ENCODE peak calls at places on chromosomes 11 and 22, in nine cellular contexts. One of them, this sample, is unnamed. For H3K36me3, the result is how much of the 10 kb centered on the place peaks cover.

GRCh38 chr22:18028817-18029527 is 4.6 kb upstream of the MICAL3 start:
- DNase-seq in fibroblast of lung: no peak
- DNase-seq in cardiac muscle cell: no peak
- DNase-seq in OCI-LY7: peak
- DNase-seq in GM23248: no peak
- DNase-seq in adrenal gland: no peak
- DNase-seq in thoracic aorta: no peak
- DNase-seq in heart left ventricle: no peak
- DNase-seq in kidney: no peak
- DNase-seq in this sample: no peak

GRCh38 chr11:124877631-124878496 is 12.6 kb downstream of the ROBO3 start:
- DNase-seq in GM23248: no peak
- DNase-seq in thoracic aorta: no peak
- DNase-seq in OCI-LY7: no peak
- DNase-seq in cardiac muscle cell: no peak
- DNase-seq in kidney: no peak
- DNase-seq in heart left ventricle: no peak
- DNase-seq in adrenal gland: peak
- DNase-seq in fibroblast of lung: no peak
- DNase-seq in this sample: no peak

GRCh38 chr11:2804701-2805387 is 80.7 kb downstream of the CDKN1C start:
- DNase-seq in fibroblast of lung: no peak
- DNase-seq in heart left ventricle: peak
- DNase-seq in GM23248: no peak
- DNase-seq in kidney: peak
- DNase-seq in OCI-LY7: no peak
- DNase-seq in thoracic aorta: no peak
- DNase-seq in adrenal gland: peak
- DNase-seq in cardiac muscle cell: no peak
- DNase-seq in this sample: no peak

GRCh38 chr22:21948824-21949568 is 3.7 kb downstream of the PPM1F start:
- DNase-seq in OCI-LY7: no peak
- DNase-seq in heart left ventricle: no peak
- DNase-seq in GM23248: no peak
- DNase-seq in kidney: no peak
- DNase-seq in cardiac muscle cell: no peak
- DNase-seq in thoracic aorta: no peak
- DNase-seq in fibroblast of lung: no peak
- DNase-seq in adrenal gland: no peak
- DNase-seq in this sample: no peak

GRCh38 chr11:32358729-32359128 is 76.6 kb downstream of the WT1 start:
- DNase-seq in fibroblast of lung: no peak
- DNase-seq in thoracic aorta: no peak
- DNase-seq in cardiac muscle cell: peak
- DNase-seq in OCI-LY7: no peak
- DNase-seq in kidney: no peak
- DNase-seq in adrenal gland: no peak
- DNase-seq in heart left ventricle: no peak
- DNase-seq in GM23248: no peak
- DNase-seq in this sample: peak

GRCh38 chr11:1049911-1050580 is 13.5 kb upstream of the MUC6 start:
- DNase-seq in heart left ventricle: peak
- DNase-seq in fibroblast of lung: no peak
- DNase-seq in thoracic aorta: no peak
- DNase-seq in cardiac muscle cell: no peak
- DNase-seq in GM23248: no peak
- DNase-seq in adrenal gland: no peak
- DNase-seq in kidney: peak
- DNase-seq in OCI-LY7: no peak
- DNase-seq in this sample: no peak

GRCh38 chr11:3723014-3723708 is 52.0 kb upstream of the CHRNA10 start:
- DNase-seq in kidney: no peak
- DNase-seq in fibroblast of lung: peak
- DNase-seq in OCI-LY7: no peak
- DNase-seq in GM23248: peak
- DNase-seq in heart left ventricle: no peak
- DNase-seq in cardiac muscle cell: peak
- DNase-seq in adrenal gland: no peak
- DNase-seq in thoracic aorta: no peak
- DNase-seq in this sample: peak

GRCh38 chr11:30326114-30326783 is 3.3 kb downstream of the ARL14EP start:
- DNase-seq in adrenal gland: no peak
- DNase-seq in fibroblast of lung: no peak
- DNase-seq in OCI-LY7: no peak
- DNase-seq in cardiac muscle cell: no peak
- DNase-seq in heart left ventricle: no peak
- DNase-seq in GM23248: peak
- DNase-seq in kidney: no peak
- DNase-seq in thoracic aorta: no peak
- DNase-seq in this sample: no peak

GRCh38 chr11:68016904-68017817 is 7.0 kb downstream of the ALDH3B1 start:
- DNase-seq in kidney: no peak
- DNase-seq in fibroblast of lung: peak
- DNase-seq in heart left ventricle: no peak
- DNase-seq in adrenal gland: no peak
- DNase-seq in OCI-LY7: no peak
- DNase-seq in cardiac muscle cell: no peak
- DNase-seq in GM23248: no peak
- DNase-seq in thoracic aorta: no peak
- DNase-seq in this sample: no peak

GRCh38 chr22:47369431-47370015 is 607.1 kb downstream of the TBC1D22A start:
- DNase-seq in cardiac muscle cell: no peak
- DNase-seq in thoracic aorta: no peak
- DNase-seq in adrenal gland: peak
- DNase-seq in kidney: no peak
- DNase-seq in fibroblast of lung: no peak
- DNase-seq in OCI-LY7: no peak
- DNase-seq in GM23248: no peak
- DNase-seq in heart left ventricle: no peak
- DNase-seq in this sample: no peak

GRCh38 chr11:95487391-95487790 is 256.4 kb upstream of the SESN3 start:
- DNase-seq in heart left ventricle: no peak
- DNase-seq in GM23248: peak
- DNase-seq in thoracic aorta: no peak
- DNase-seq in adrenal gland: no peak
- DNase-seq in kidney: no peak
- DNase-seq in cardiac muscle cell: no peak
- DNase-seq in fibroblast of lung: no peak
- DNase-seq in OCI-LY7: no peak
- DNase-seq in this sample: no peak

GRCh38 chr22:27443315-27443714 is 358.2 kb downstream of the MN1 start:
- DNase-seq in thoracic aorta: no peak
- DNase-seq in GM23248: no peak
- DNase-seq in cardiac muscle cell: no peak
- DNase-seq in OCI-LY7: no peak
- DNase-seq in kidney: no peak
- DNase-seq in fibroblast of lung: no peak
- DNase-seq in heart left ventricle: no peak
- DNase-seq in adrenal gland: no peak
- DNase-seq in this sample: no peak

GRCh38 chr22:49393526-49393925 is 434.1 kb downstream of the BRD1 start:
- DNase-seq in OCI-LY7: no peak
- DNase-seq in cardiac muscle cell: no peak
- DNase-seq in GM23248: no peak
- DNase-seq in kidney: no peak
- DNase-seq in heart left ventricle: no peak
- DNase-seq in adrenal gland: peak
- DNase-seq in fibroblast of lung: no peak
- DNase-seq in thoracic aorta: no peak
- DNase-seq in this sample: no peak

GRCh38 chr11:64593156-64594105 is 2.4 kb downstream of the SLC22A12 start:
- DNase-seq in cardiac muscle cell: no peak
- DNase-seq in adrenal gland: no peak
- DNase-seq in fibroblast of lung: no peak
- DNase-seq in heart left ventricle: peak
- DNase-seq in OCI-LY7: no peak
- DNase-seq in kidney: peak
- DNase-seq in thoracic aorta: no peak
- DNase-seq in GM23248: no peak
- DNase-seq in this sample: no peak

DNA sequence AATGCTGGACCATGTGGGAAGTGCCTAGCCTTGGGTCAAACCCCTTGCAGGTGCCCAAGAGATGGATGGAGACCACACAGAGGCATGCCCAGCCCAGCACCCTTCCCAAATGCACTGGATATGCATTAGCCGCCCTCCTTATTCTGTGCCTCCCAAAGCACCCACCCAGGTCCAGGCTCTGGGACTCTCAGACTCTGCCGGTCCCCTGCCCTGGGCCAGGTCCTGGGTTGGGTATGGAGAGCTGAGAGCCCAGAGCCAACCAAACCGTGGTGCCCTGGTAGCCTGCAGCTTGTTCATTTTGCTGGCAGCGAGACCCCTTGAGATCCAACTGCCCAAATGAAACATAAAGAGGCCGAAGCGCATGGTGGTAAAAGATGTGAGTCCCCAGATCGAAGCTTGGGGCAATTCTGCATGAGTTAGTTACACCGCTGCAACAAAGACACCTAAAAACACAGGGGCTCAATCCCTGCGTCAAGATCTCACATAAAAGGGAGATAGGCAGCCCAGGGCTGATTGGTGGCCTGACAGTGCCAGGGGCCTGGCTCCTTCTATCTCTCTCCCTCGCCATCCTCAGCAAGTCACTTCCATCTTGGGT is 61.5 kb downstream of the MYEOV start:
- DNase-seq in OCI-LY7: no peak
- DNase-seq in GM23248: no peak
- DNase-seq in heart left ventricle: no peak
- DNase-seq in kidney: no peak
- DNase-seq in fibroblast of lung: no peak
- DNase-seq in adrenal gland: peak
- DNase-seq in thoracic aorta: no peak
- DNase-seq in cardiac muscle cell: no peak
- DNase-seq in this sample: no peak
- H3K27ac ChIP-seq in OCI-LY7: no peak
- H3K27ac ChIP-seq in GM23248: no peak
- H3K27ac ChIP-seq in heart left ventricle: no peak
- H3K27ac ChIP-seq in kidney: no peak
- H3K27ac ChIP-seq in fibroblast of lung: no peak
- H3K27ac ChIP-seq in adrenal gland: no peak
- H3K27ac ChIP-seq in thoracic aorta: no peak
- H3K27ac ChIP-seq in cardiac muscle cell: no peak
- H3K27ac ChIP-seq in this sample: peak

GRCh38 chr11:61846351-61846750 is 18.3 kb downstream of the FADS2 start:
- DNase-seq in OCI-LY7: no peak
- DNase-seq in heart left ventricle: no peak
- DNase-seq in kidney: peak
- DNase-seq in adrenal gland: no peak
- DNase-seq in GM23248: no peak
- DNase-seq in cardiac muscle cell: no peak
- DNase-seq in fibroblast of lung: no peak
- DNase-seq in thoracic aorta: no peak
- DNase-seq in this sample: no peak
- H3K36me3 ChIP-seq in OCI-LY7: under half
- H3K36me3 ChIP-seq in heart left ventricle: under half
- H3K36me3 ChIP-seq in kidney: under half
- H3K36me3 ChIP-seq in adrenal gland: half or more
- H3K36me3 ChIP-seq in GM23248: under half
- H3K36me3 ChIP-seq in cardiac muscle cell: half or more
- H3K36me3 ChIP-seq in fibroblast of lung: under half
- H3K36me3 ChIP-seq in thoracic aorta: half or more
- H3K36me3 ChIP-seq in this sample: half or more

GRCh38 chr11:34218067-34218466 is 112.6 kb downstream of the NAT10 start:
- DNase-seq in adrenal gland: no peak
- DNase-seq in kidney: no peak
- DNase-seq in heart left ventricle: no peak
- DNase-seq in cardiac muscle cell: no peak
- DNase-seq in GM23248: no peak
- DNase-seq in thoracic aorta: no peak
- DNase-seq in OCI-LY7: no peak
- DNase-seq in fibroblast of lung: no peak
- DNase-seq in this sample: no peak

GRCh38 chr11:34219279-34219678 is 113.8 kb downstream of the NAT10 start:
- DNase-seq in OCI-LY7: no peak
- DNase-seq in fibroblast of lung: no peak
- DNase-seq in cardiac muscle cell: no peak
- DNase-seq in GM23248: no peak
- DNase-seq in heart left ventricle: no peak
- DNase-seq in kidney: no peak
- DNase-seq in thoracic aorta: no peak
- DNase-seq in adrenal gland: no peak
- DNase-seq in this sample: no peak

GRCh38 chr11:34215806-34216453 is 110.5 kb downstream of the NAT10 start:
- DNase-seq in kidney: no peak
- DNase-seq in OCI-LY7: no peak
- DNase-seq in GM23248: no peak
- DNase-seq in thoracic aorta: no peak
- DNase-seq in fibroblast of lung: peak
- DNase-seq in adrenal gland: no peak
- DNase-seq in cardiac muscle cell: no peak
- DNase-seq in heart left ventricle: no peak
- DNase-seq in this sample: no peak

GRCh38 chr11:34213366-34213765 is 107.9 kb downstream of the NAT10 start:
- DNase-seq in cardiac muscle cell: no peak
- DNase-seq in GM23248: peak
- DNase-seq in heart left ventricle: no peak
- DNase-seq in kidney: no peak
- DNase-seq in adrenal gland: no peak
- DNase-seq in thoracic aorta: no peak
- DNase-seq in OCI-LY7: no peak
- DNase-seq in fibroblast of lung: no peak
- DNase-seq in this sample: no peak

DNA sequence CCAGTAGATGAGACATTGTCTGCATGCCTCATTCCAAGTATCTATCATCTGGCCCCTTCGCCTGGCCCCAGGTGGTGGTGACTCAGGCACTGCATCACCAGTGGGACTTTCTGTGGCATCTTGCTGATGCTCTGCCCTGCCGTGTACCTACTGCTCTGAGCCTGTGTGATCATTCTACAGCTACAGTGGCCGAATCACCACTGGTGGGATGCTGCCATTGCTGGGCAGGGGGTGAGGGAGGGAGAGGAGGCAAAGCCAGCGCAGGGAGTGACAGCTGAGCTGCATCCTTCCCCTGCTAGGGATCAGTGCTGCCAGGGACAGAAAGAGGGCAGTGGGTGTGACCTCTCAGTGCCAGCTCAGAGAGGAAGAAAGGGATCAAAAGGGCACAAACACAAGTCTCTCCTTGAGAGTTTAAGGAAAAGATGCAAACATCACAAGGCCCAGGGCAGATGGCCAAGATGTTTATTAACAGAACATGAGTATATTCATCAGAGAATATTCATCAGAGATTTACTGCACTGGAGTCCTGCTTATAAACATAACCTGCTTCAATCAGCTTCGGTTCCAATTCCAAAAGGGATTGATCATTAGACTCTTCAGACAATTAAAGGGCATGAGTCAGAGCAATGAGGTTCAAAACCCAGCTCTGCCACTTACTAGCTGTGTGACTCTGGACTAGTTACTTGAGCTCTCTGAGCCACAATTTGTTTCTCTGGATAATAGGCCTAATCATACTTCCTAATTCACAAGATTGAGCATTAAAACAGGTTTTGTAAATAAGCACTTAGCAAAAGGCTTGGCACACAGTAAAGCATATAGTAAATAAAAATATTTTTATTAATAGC is 109.8 kb downstream of the NAT10 start:
- DNase-seq in OCI-LY7: no peak
- DNase-seq in heart left ventricle: no peak
- DNase-seq in fibroblast of lung: peak
- DNase-seq in adrenal gland: peak
- DNase-seq in kidney: no peak
- DNase-seq in GM23248: peak
- DNase-seq in cardiac muscle cell: no peak
- DNase-seq in thoracic aorta: no peak
- DNase-seq in this sample: peak
- H3K27ac ChIP-seq in OCI-LY7: no peak
- H3K27ac ChIP-seq in heart left ventricle: no peak
- H3K27ac ChIP-seq in fibroblast of lung: no peak
- H3K27ac ChIP-seq in adrenal gland: peak
- H3K27ac ChIP-seq in kidney: no peak
- H3K27ac ChIP-seq in GM23248: peak
- H3K27ac ChIP-seq in cardiac muscle cell: no peak
- H3K27ac ChIP-seq in thoracic aorta: no peak
- H3K27ac ChIP-seq in this sample: no peak

GRCh38 chr11:63573881-63574855 is 11.0 kb upstream of the PLAAT2 start:
- DNase-seq in thoracic aorta: no peak
- DNase-seq in kidney: no peak
- DNase-seq in heart left ventricle: no peak
- DNase-seq in GM23248: peak
- DNase-seq in adrenal gland: peak
- DNase-seq in OCI-LY7: peak
- DNase-seq in cardiac muscle cell: peak
- DNase-seq in fibroblast of lung: peak
- DNase-seq in this sample: peak
- H3K36me3 ChIP-seq in thoracic aorta: under half
- H3K36me3 ChIP-seq in kidney: under half
- H3K36me3 ChIP-seq in heart left ventricle: under half
- H3K36me3 ChIP-seq in GM23248: under half
- H3K36me3 ChIP-seq in adrenal gland: under half
- H3K36me3 ChIP-seq in OCI-LY7: under half
- H3K36me3 ChIP-seq in cardiac muscle cell: under half
- H3K36me3 ChIP-seq in fibroblast of lung: under half
- H3K36me3 ChIP-seq in this sample: under half

This sample was measured in A673.